ENCODE peak calls at places on chromosome 14, in nine cellular contexts. One of them, this sample, is unnamed.

GRCh38 chr14:29930283-29930682 is 2.6 kb upstream of the PRKD1 start:
- DNase-seq in epithelial cell of esophagus: peak
- DNase-seq in lower lobe of right lung: no peak
- DNase-seq in cardiac fibroblast: peak
- DNase-seq in uterus: no peak
- DNase-seq in fibroblast of pulmonary artery: peak
- DNase-seq in neuronal stem cell: no peak
- DNase-seq in transverse colon: no peak
- DNase-seq in IMR-90: peak
- DNase-seq in this sample: no peak

GRCh38 chr14:102019141-102019540 is 54.8 kb downstream of the DYNC1H1 start:
- DNase-seq in transverse colon: no peak
- DNase-seq in IMR-90: no peak
- DNase-seq in neuronal stem cell: no peak
- DNase-seq in lower lobe of right lung: no peak
- DNase-seq in uterus: no peak
- DNase-seq in fibroblast of pulmonary artery: no peak
- DNase-seq in epithelial cell of esophagus: no peak
- DNase-seq in cardiac fibroblast: no peak
- DNase-seq in this sample: no peak

GRCh38 chr14:59772252-59772651 is 98.3 kb downstream of the RTN1 start:
- DNase-seq in lower lobe of right lung: no peak
- DNase-seq in uterus: no peak
- DNase-seq in IMR-90: no peak
- DNase-seq in neuronal stem cell: no peak
- DNase-seq in fibroblast of pulmonary artery: peak
- DNase-seq in epithelial cell of esophagus: no peak
- DNase-seq in cardiac fibroblast: peak
- DNase-seq in transverse colon: no peak
- DNase-seq in this sample: no peak

GRCh38 chr14:50813544-50813863 is 17.5 kb downstream of the NIN start:
- DNase-seq in transverse colon: no peak
- DNase-seq in fibroblast of pulmonary artery: peak
- DNase-seq in lower lobe of right lung: no peak
- DNase-seq in cardiac fibroblast: no peak
- DNase-seq in uterus: no peak
- DNase-seq in IMR-90: no peak
- DNase-seq in neuronal stem cell: no peak
- DNase-seq in epithelial cell of esophagus: no peak
- DNase-seq in this sample: no peak

GRCh38 chr14:37985826-37986470 is 221.8 kb upstream of the SSTR1 start:
- DNase-seq in uterus: no peak
- DNase-seq in IMR-90: peak
- DNase-seq in lower lobe of right lung: no peak
- DNase-seq in cardiac fibroblast: peak
- DNase-seq in transverse colon: peak
- DNase-seq in epithelial cell of esophagus: peak
- DNase-seq in fibroblast of pulmonary artery: peak
- DNase-seq in neuronal stem cell: peak
- DNase-seq in this sample: no peak

GRCh38 chr14:33357225-33358010 is 418.7 kb downstream of the NPAS3 start:
- DNase-seq in transverse colon: peak
- DNase-seq in neuronal stem cell: no peak
- DNase-seq in uterus: no peak
- DNase-seq in fibroblast of pulmonary artery: no peak
- DNase-seq in cardiac fibroblast: peak
- DNase-seq in lower lobe of right lung: no peak
- DNase-seq in epithelial cell of esophagus: no peak
- DNase-seq in IMR-90: no peak
- DNase-seq in this sample: no peak

GRCh38 chr14:73612339-73613045 is at the start of gene ACOT6:
- DNase-seq in lower lobe of right lung: peak
- DNase-seq in uterus: peak
- DNase-seq in neuronal stem cell: peak
- DNase-seq in transverse colon: peak
- DNase-seq in epithelial cell of esophagus: peak
- DNase-seq in fibroblast of pulmonary artery: peak
- DNase-seq in cardiac fibroblast: peak
- DNase-seq in IMR-90: peak
- DNase-seq in this sample: peak

GRCh38 chr14:44657688-44658388 is 150.8 kb upstream of the FSCB start:
- DNase-seq in IMR-90: peak
- DNase-seq in fibroblast of pulmonary artery: peak
- DNase-seq in uterus: no peak
- DNase-seq in lower lobe of right lung: no peak
- DNase-seq in cardiac fibroblast: peak
- DNase-seq in epithelial cell of esophagus: peak
- DNase-seq in transverse colon: no peak
- DNase-seq in neuronal stem cell: peak
- DNase-seq in this sample: no peak

GRCh38 chr14:66920196-66920595 is 269.0 kb upstream of the GARIN2 start:
- DNase-seq in lower lobe of right lung: no peak
- DNase-seq in transverse colon: no peak
- DNase-seq in neuronal stem cell: no peak
- DNase-seq in uterus: no peak
- DNase-seq in epithelial cell of esophagus: peak
- DNase-seq in fibroblast of pulmonary artery: peak
- DNase-seq in cardiac fibroblast: peak
- DNase-seq in IMR-90: peak
- DNase-seq in this sample: no peak

GRCh38 chr14:29601559-29602109 is 326.0 kb downstream of the PRKD1 start:
- DNase-seq in epithelial cell of esophagus: no peak
- DNase-seq in cardiac fibroblast: peak
- DNase-seq in IMR-90: peak
- DNase-seq in transverse colon: no peak
- DNase-seq in fibroblast of pulmonary artery: peak
- DNase-seq in uterus: no peak
- DNase-seq in neuronal stem cell: no peak
- DNase-seq in lower lobe of right lung: no peak
- DNase-seq in this sample: no peak

GRCh38 chr14:20680843-20681347 is 3.5 kb upstream of the RNASE4 start:
- DNase-seq in uterus: no peak
- DNase-seq in epithelial cell of esophagus: no peak
- DNase-seq in IMR-90: no peak
- DNase-seq in transverse colon: peak
- DNase-seq in cardiac fibroblast: no peak
- DNase-seq in lower lobe of right lung: no peak
- DNase-seq in fibroblast of pulmonary artery: no peak
- DNase-seq in neuronal stem cell: no peak
- DNase-seq in this sample: no peak

GRCh38 chr14:61323970-61324369 is 2.6 kb downstream of the PRKCH start:
- DNase-seq in epithelial cell of esophagus: no peak
- DNase-seq in transverse colon: no peak
- DNase-seq in cardiac fibroblast: no peak
- DNase-seq in lower lobe of right lung: no peak
- DNase-seq in fibroblast of pulmonary artery: no peak
- DNase-seq in neuronal stem cell: no peak
- DNase-seq in IMR-90: no peak
- DNase-seq in uterus: no peak
- DNase-seq in this sample: no peak
- H3K4me3 ChIP-seq in epithelial cell of esophagus: no peak
- H3K4me3 ChIP-seq in transverse colon: peak
- H3K4me3 ChIP-seq in cardiac fibroblast: no peak
- H3K4me3 ChIP-seq in lower lobe of right lung: peak
- H3K4me3 ChIP-seq in fibroblast of pulmonary artery: no peak
- H3K4me3 ChIP-seq in neuronal stem cell: no peak
- H3K4me3 ChIP-seq in IMR-90: no peak
- H3K4me3 ChIP-seq in uterus: no peak
- H3K4me3 ChIP-seq in this sample: no peak

GRCh38 chr14:68549057-68549421 is 243.8 kb downstream of the ZFP36L1 start:
- DNase-seq in IMR-90: peak
- DNase-seq in uterus: no peak
- DNase-seq in transverse colon: no peak
- DNase-seq in cardiac fibroblast: peak
- DNase-seq in neuronal stem cell: no peak
- DNase-seq in epithelial cell of esophagus: peak
- DNase-seq in fibroblast of pulmonary artery: peak
- DNase-seq in lower lobe of right lung: no peak
- DNase-seq in this sample: no peak
- H3K4me3 ChIP-seq in IMR-90: no peak
- H3K4me3 ChIP-seq in uterus: no peak
- H3K4me3 ChIP-seq in transverse colon: no peak
- H3K4me3 ChIP-seq in cardiac fibroblast: no peak
- H3K4me3 ChIP-seq in neuronal stem cell: no peak
- H3K4me3 ChIP-seq in epithelial cell of esophagus: no peak
- H3K4me3 ChIP-seq in fibroblast of pulmonary artery: no peak
- H3K4me3 ChIP-seq in lower lobe of right lung: no peak
- H3K4me3 ChIP-seq in this sample: no peak

GRCh38 chr14:55028476-55028875 is 1.4 kb downstream of the SOCS4 start:
- DNase-seq in cardiac fibroblast: no peak
- DNase-seq in transverse colon: no peak
- DNase-seq in epithelial cell of esophagus: no peak
- DNase-seq in lower lobe of right lung: no peak
- DNase-seq in fibroblast of pulmonary artery: no peak
- DNase-seq in uterus: no peak
- DNase-seq in neuronal stem cell: no peak
- DNase-seq in IMR-90: no peak
- DNase-seq in this sample: no peak
- H3K4me3 ChIP-seq in cardiac fibroblast: no peak
- H3K4me3 ChIP-seq in transverse colon: no peak
- H3K4me3 ChIP-seq in epithelial cell of esophagus: peak
- H3K4me3 ChIP-seq in lower lobe of right lung: peak
- H3K4me3 ChIP-seq in fibroblast of pulmonary artery: peak
- H3K4me3 ChIP-seq in uterus: no peak
- H3K4me3 ChIP-seq in neuronal stem cell: no peak
- H3K4me3 ChIP-seq in IMR-90: peak
- H3K4me3 ChIP-seq in this sample: no peak

GRCh38 chr14:100192672-100193416 is 33.4 kb upstream of the DEGS2 start:
- DNase-seq in transverse colon: peak
- DNase-seq in neuronal stem cell: peak
- DNase-seq in epithelial cell of esophagus: peak
- DNase-seq in lower lobe of right lung: peak
- DNase-seq in IMR-90: peak
- DNase-seq in uterus: peak
- DNase-seq in fibroblast of pulmonary artery: peak
- DNase-seq in cardiac fibroblast: peak
- DNase-seq in this sample: peak
- H3K4me3 ChIP-seq in transverse colon: peak
- H3K4me3 ChIP-seq in neuronal stem cell: no peak
- H3K4me3 ChIP-seq in epithelial cell of esophagus: peak
- H3K4me3 ChIP-seq in lower lobe of right lung: peak
- H3K4me3 ChIP-seq in IMR-90: peak
- H3K4me3 ChIP-seq in uterus: peak
- H3K4me3 ChIP-seq in fibroblast of pulmonary artery: peak
- H3K4me3 ChIP-seq in cardiac fibroblast: peak
- H3K4me3 ChIP-seq in this sample: peak

GRCh38 chr14:91389173-91389572 is 28.4 kb downstream of the CCDC88C start:
- DNase-seq in transverse colon: no peak
- DNase-seq in IMR-90: no peak
- DNase-seq in fibroblast of pulmonary artery: no peak
- DNase-seq in uterus: no peak
- DNase-seq in neuronal stem cell: no peak
- DNase-seq in epithelial cell of esophagus: no peak
- DNase-seq in lower lobe of right lung: no peak
- DNase-seq in cardiac fibroblast: no peak
- DNase-seq in this sample: no peak
- H3K4me3 ChIP-seq in transverse colon: no peak
- H3K4me3 ChIP-seq in IMR-90: no peak
- H3K4me3 ChIP-seq in fibroblast of pulmonary artery: no peak
- H3K4me3 ChIP-seq in uterus: no peak
- H3K4me3 ChIP-seq in neuronal stem cell: no peak
- H3K4me3 ChIP-seq in epithelial cell of esophagus: no peak
- H3K4me3 ChIP-seq in lower lobe of right lung: no peak
- H3K4me3 ChIP-seq in cardiac fibroblast: no peak
- H3K4me3 ChIP-seq in this sample: no peak

This sample was measured in adrenal gland.